ENCODE peak calls at places on chromosomes 1 and 21, in four cellular contexts. J, H, K and M are unnamed samples.

GRCh38 chr1:29676496-29676895 is 440.2 kb downstream of the PTPRU start:
- DNase-seq in J (no peak), H (no peak), K (no peak), M (no peak)

GRCh38 chr1:2046225-2046917 is 3.8 kb upstream of the PRKCZ start:
- DNase-seq in J (peak), H (peak), K (no peak), M (no peak)

GRCh38 chr1:17170571-17170970 is 34.4 kb upstream of the PADI1 start:
- DNase-seq in J (no peak), H (no peak), K (no peak), M (peak)

GRCh38 chr1:10251325-10252103 is 41.1 kb downstream of the KIF1B start:
- DNase-seq in J (no peak), H (no peak), K (no peak), M (peak)

GRCh38 chr21:45644041-45644906 is 749 bp downstream of the PCBP3 start:
- DNase-seq in J (no peak), H (peak), K (no peak), M (no peak)

GRCh38 chr1:33140153-33141149 is 41.4 kb downstream of the TRIM62 start:
- DNase-seq in J (no peak), H (no peak), K (no peak), M (peak)

GRCh38 chr1:157313240-157313807 is 175.1 kb upstream of the ETV3 start:
- DNase-seq in J (no peak), H (no peak), K (no peak), M (no peak)

GRCh38 chr1:61261585-61261984 is 179.2 kb downstream of the NFIA start:
- DNase-seq in J (no peak), H (no peak), K (no peak), M (no peak)

GRCh38 chr1:10736623-10737267 is 59.7 kb downstream of the CASZ1 start:
- DNase-seq in J (no peak), H (no peak), K (no peak), M (no peak)

GRCh38 chr1:18481921-18482701 is 1.4 kb downstream of the KLHDC7A start:
- DNase-seq in J (no peak), H (peak), K (no peak), M (no peak)

GRCh38 chr1:238660849-238661248 is 725.5 kb upstream of the CHRM3 start:
- DNase-seq in J (no peak), H (no peak), K (no peak), M (peak)

GRCh38 chr1:242425232-242425631 is 99.3 kb downstream of the PLD5 start:
- DNase-seq in J (peak), H (peak), K (no peak), M (no peak)

GRCh38 chr1:212691561-212692071 is 8.0 kb downstream of the BATF3 start:
- DNase-seq in J (no peak), H (no peak), K (peak), M (no peak)

GRCh38 chr1:21865943-21866628 is 54.0 kb downstream of the LDLRAD2 start:
- DNase-seq in J (no peak), H (peak), K (peak), M (no peak)

GRCh38 chr1:217525773-217526490 is 105.0 kb downstream of the GPATCH2 start:
- DNase-seq in J (no peak), H (no peak), K (no peak), M (peak)

GRCh38 chr1:8111560-8111959 is 85.5 kb upstream of the ERRFI1 start:
- DNase-seq in J (no peak), H (no peak), K (no peak), M (no peak)

GRCh38 chr21:42737969-42738590 is 84.7 kb downstream of the PDE9A start:
- DNase-seq in J (no peak), H (no peak), K (no peak), M (no peak)

GRCh38 chr1:244796719-244797406 is 38.6 kb upstream of the COX20 start:
- DNase-seq in J (peak), H (peak), K (no peak), M (peak)

GRCh38 chr1:197463142-197463541 is 195.1 kb downstream of the CRB1 start:
- DNase-seq in J (no peak), H (no peak), K (no peak), M (no peak)

GRCh38 chr1:244302889-244303609 is 148.7 kb downstream of the ADSS2 start:
- DNase-seq in J (peak), H (peak), K (no peak), M (peak)

GRCh38 chr1:29408831-29409605 is 172.7 kb downstream of the PTPRU start:
- DNase-seq in J (no peak), H (no peak), K (no peak), M (no peak)

GRCh38 chr21:45992311-45993209 is 11.0 kb downstream of the COL6A1 start:
- DNase-seq in J (no peak), H (no peak), K (no peak), M (no peak)

GRCh38 chr21:25790122-25790951 is 55.6 kb downstream of the GABPA start:
- DNase-seq in J (peak), H (peak), K (no peak), M (peak)

GRCh38 chr1:117646007-117646913 is 40.4 kb downstream of the TENT5C start:
- DNase-seq in J (no peak), H (peak), K (no peak), M (peak)

DNA sequence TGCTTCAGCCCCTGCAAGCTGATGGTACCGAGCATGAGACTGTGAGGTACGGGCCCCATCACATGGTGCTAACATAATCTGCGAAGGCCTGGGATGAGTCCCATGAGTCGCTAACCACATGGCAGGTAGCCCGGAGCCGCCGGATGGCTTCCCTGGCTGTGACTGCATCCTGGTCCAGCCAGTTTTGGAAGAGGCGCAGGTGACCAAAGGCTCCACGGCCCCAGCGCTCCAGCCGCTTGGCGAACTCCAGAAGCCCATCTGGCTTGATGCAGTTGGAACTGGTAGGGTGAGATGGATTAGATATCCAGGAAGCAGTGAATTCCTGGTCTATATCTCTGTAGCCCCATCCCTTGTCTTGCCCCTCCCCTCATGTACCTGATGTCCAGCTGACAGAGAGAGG is 24.6 kb downstream of the LRRC41 start:
- DNase-seq in J (no peak), H (no peak), K (no peak), M (peak)
- TF ChIP-seq ELK1 in J (no peak), H (no peak), K (no peak), M (no peak)

GRCh38 chr1:70745199-70745598 is 302.4 kb downstream of the PTGER3 start:
- DNase-seq in J (no peak), H (peak), K (no peak), M (no peak)
- TF ChIP-seq ELK1 in J (no peak), H (no peak), K (no peak), M (no peak)

GRCh38 chr1:92314024-92314423 is 15.2 kb downstream of the RPAP2 start:
- DNase-seq in J (no peak), H (no peak), K (no peak), M (no peak)

GRCh38 chr1:92315766-92316413 is 17.0 kb downstream of the RPAP2 start:
- DNase-seq in J (no peak), H (no peak), K (no peak), M (no peak)

GRCh38 chr1:92323473-92324453 is 24.9 kb downstream of the RPAP2 start:
- DNase-seq in J (no peak), H (no peak), K (no peak), M (no peak)

DNA sequence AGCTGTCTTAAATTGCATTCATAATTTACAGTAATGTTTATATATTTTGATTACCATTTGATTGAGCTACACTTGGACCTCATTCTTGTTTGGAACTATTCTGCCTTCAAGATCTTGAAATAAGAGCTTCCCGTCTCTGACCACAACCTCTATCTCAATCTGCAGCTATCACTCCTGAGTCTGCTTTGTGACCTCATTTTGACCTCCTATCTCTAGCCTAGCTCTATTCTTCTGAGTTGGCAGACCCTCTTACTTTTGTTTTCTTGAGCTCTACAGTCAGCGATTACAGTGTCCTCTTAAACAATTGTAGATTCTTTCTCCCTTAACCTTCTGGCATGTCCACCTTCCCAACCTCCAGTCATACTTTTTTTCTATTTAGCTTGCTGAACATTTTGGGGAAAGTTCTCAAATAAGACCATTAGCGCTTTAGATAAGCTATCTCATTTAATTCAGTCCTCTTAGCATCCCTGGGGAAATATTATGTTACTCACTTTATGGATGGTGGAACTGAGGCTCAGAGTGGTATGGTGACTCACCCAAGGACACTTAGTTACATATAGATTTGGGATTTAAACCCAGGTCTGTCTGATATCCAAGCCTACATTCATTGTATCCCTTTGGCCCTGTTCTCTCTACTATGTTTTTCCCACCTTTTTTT is 19.1 kb downstream of the RPAP2 start:
- DNase-seq in J (no peak), H (peak), K (no peak), M (no peak)
- TF ChIP-seq ELK1 in J (no peak), H (no peak), K (no peak), M (no peak)

GRCh38 chr1:20498116-20498515 is 9.8 kb downstream of the MUL1 start:
- DNase-seq in J (no peak), H (no peak), K (no peak), M (no peak)

GRCh38 chr1:20495661-20496060 is 9.7 kb upstream of the CAMK2N1 start:
- DNase-seq in J (no peak), H (no peak), K (no peak), M (no peak)

GRCh38 chr1:20493839-20494608 is 8.0 kb upstream of the CAMK2N1 start:
- DNase-seq in J (peak), H (peak), K (peak), M (peak)

GRCh38 chr1:20494609-20495311 is 8.8 kb upstream of the CAMK2N1 start:
- DNase-seq in J (no peak), H (no peak), K (no peak), M (peak)

GRCh38 chr1:20496241-20496661 is 10.2 kb upstream of the CAMK2N1 start:
- DNase-seq in J (no peak), H (no peak), K (no peak), M (peak)
- TF ChIP-seq ELK1 in J (no peak), H (no peak), K (no peak), M (no peak)